ENCODE peak calls at places on chromosomes 12 and 14, in six cellular contexts. H is HepG2, A is H54, Y is suprapubic skin, T is H1, Z is prostate gland. I is an unnamed sample.
A peak's percentile ranks its signal among the peaks of the same experiment; 100 is the strongest.

GRCh38 chr12:15662303-15662980 is 126.7 kb downstream of the EPS8 start:
- DNase-seq in Z (no peak), H (no peak), T (no peak), A (peak; percentile 23), Y (no peak), I (no peak)

GRCh38 chr12:5678186-5678585 is 246.3 kb downstream of the NTF3 start:
- DNase-seq in Y (no peak), Z (no peak), H (no peak), T (no peak), A (no peak), I (no peak)

GRCh38 chr14:80095623-80096022 is 115.7 kb downstream of the DIO2 start:
- DNase-seq in Y (no peak), T (no peak), Z (no peak), A (no peak), H (no peak), I (no peak)

GRCh38 chr14:65478596-65478995 is 66.1 kb downstream of the FUT8 start:
- DNase-seq in A (no peak), Z (no peak), T (no peak), Y (no peak), H (no peak), I (no peak)

GRCh38 chr12:55932546-55932919 is 1.6 kb downstream of the DGKA start:
- DNase-seq in Z (no peak), H (no peak), T (no peak), Y (no peak), A (no peak), I (no peak)

GRCh38 chr12:12582895-12583303 is 20.2 kb upstream of the DUSP16 start:
- DNase-seq in Y (no peak), H (peak; percentile 71), Z (no peak), T (no peak), A (no peak), I (no peak)

GRCh38 chr12:104358353-104359003 is 54.9 kb downstream of the EID3 start:
- DNase-seq in A (no peak), T (peak; percentile 74), Z (peak; percentile 55), H (peak; percentile 41), Y (no peak), I (no peak)

GRCh38 chr14:43803076-43803689 is 703.9 kb downstream of the FSCB start:
- DNase-seq in T (no peak), Z (no peak), Y (no peak), H (no peak), A (no peak), I (no peak)

GRCh38 chr14:50045039-50045711 is 71.2 kb downstream of the VCPKMT start:
- DNase-seq in T (no peak), H (peak; percentile 82), Z (peak; percentile 65), A (no peak), Y (no peak), I (peak; percentile 32)

GRCh38 chr12:52050771-52051541 is at the start of gene NR4A1:
- DNase-seq in A (peak; percentile 84), Y (peak; percentile 99), T (peak; percentile 87), H (peak; percentile 85), Z (peak; percentile 99), I (peak; percentile 82)

GRCh38 chr12:15001733-15002471 is 29.1 kb downstream of the PDE6H start:
- DNase-seq in T (peak; percentile 54), Y (no peak), Z (peak; percentile 55), A (no peak), H (peak; percentile 6), I (no peak)

GRCh38 chr14:102183922-102184677 is 44.4 kb downstream of the WDR20 start:
- DNase-seq in A (no peak), T (no peak), H (no peak), Y (no peak), Z (no peak), I (no peak)

GRCh38 chr12:22935090-22935489 is 310.1 kb downstream of the ETNK1 start:
- DNase-seq in H (no peak), Y (no peak), T (no peak), A (no peak), Z (no peak), I (no peak)

GRCh38 chr14:104368751-104369100 is 210.8 kb upstream of the C14orf180 start:
- DNase-seq in H (no peak), Z (no peak), A (no peak), T (no peak), Y (no peak), I (no peak)

GRCh38 chr12:90331262-90331661 is 622.6 kb upstream of the ATP2B1 start:
- DNase-seq in Y (no peak), T (no peak), A (no peak), Z (no peak), H (no peak), I (no peak)

GRCh38 chr14:43204816-43205215 is 1302.3 kb downstream of the FSCB start:
- DNase-seq in Y (no peak), T (no peak), A (no peak), H (no peak), Z (no peak), I (no peak)

GRCh38 chr14:96249016-96249415 is 7.0 kb upstream of the BDKRB1 start:
- DNase-seq in H (no peak), T (no peak), Y (no peak), A (no peak), Z (no peak), I (no peak)

GRCh38 chr12:2267624-2268477 is 215.1 kb downstream of the CACNA1C start:
- DNase-seq in Z (no peak), Y (no peak), T (no peak), H (no peak), A (peak; percentile 63), I (no peak)

GRCh38 chr12:79098530-79098929 is 234.0 kb downstream of the SYT1 start:
- DNase-seq in H (no peak), T (no peak), Y (no peak), A (no peak), Z (no peak), I (no peak)

GRCh38 chr14:20667957-20668356 is 16.4 kb upstream of the RNASE4 start:
- DNase-seq in Z (no peak), A (no peak), T (no peak), Y (no peak), H (no peak), I (no peak)

GRCh38 chr12:67469666-67470065 is 178.9 kb upstream of the DYRK2 start:
- DNase-seq in T (no peak), Y (no peak), A (no peak), H (no peak), Z (no peak), I (no peak)

GRCh38 chr14:95185033-95185432 is 27.7 kb upstream of the DICER1 start:
- DNase-seq in T (no peak), Z (no peak), Y (no peak), A (no peak), H (no peak), I (no peak)

GRCh38 chr14:95183532-95184412 is 26.4 kb upstream of the DICER1 start:
- DNase-seq in H (no peak), T (no peak), A (no peak), Y (no peak), Z (no peak), I (no peak)

GRCh38 chr14:95183082-95183481 is 25.8 kb upstream of the DICER1 start:
- DNase-seq in H (no peak), T (no peak), Z (no peak), Y (no peak), A (no peak), I (no peak)

GRCh38 chr14:95184413-95184790 is 27.1 kb upstream of the DICER1 start:
- DNase-seq in H (no peak), A (no peak), Z (no peak), T (no peak), Y (no peak), I (no peak)

GRCh38 chr14:95185452-95186392 is 28.4 kb upstream of the DICER1 start:
- DNase-seq in Y (no peak), Z (no peak), H (no peak), T (no peak), A (no peak), I (no peak)
- TF ChIP-seq POLR2A in Y (no peak), Z (no peak), H (no peak), T (no peak), A (no peak), I (no peak)

DNA sequence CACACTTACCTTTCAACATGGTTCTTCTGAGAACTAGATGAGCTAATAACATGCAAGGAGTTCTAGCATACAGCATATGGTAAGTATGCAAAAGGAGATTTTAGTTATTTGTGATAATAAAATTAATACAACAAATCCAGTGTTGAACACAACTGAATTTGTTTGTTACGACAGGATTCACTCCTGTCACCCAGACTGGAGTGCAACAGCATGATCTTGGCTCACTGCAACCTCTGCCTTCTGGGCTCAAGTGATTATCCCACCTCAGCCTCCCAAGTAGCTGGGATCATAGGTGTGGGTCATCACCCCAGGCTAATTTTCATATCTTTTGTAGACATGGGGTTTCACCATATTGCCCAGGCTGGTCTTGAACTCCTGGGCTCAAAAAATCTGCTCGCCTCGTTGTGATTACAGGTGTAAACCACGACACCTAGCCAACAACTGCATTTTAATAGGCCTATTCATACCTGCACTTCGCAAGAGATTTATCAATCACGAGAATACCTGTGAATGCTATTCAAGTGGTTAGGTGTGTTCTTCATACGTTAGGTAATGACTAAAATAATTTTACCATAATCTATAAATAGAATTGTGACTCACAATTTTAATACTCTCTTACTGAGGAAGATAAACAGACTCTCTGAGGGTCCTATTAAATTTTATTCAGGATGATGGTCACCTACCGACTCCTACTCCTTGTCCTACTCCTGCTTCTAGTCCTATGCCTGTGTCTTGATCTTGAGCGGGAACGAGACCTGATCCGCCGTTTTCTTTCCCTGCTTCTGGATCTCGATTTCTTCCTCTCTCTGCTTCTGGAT is 10.0 kb downstream of the RSRC2 start:
- DNase-seq in H (no peak), Y (no peak), T (no peak), Z (no peak), A (no peak), I (no peak)
- TF ChIP-seq POLR2A in H (peak; percentile 30), Y (no peak), T (no peak), Z (no peak), A (no peak), I (no peak)

GRCh38 chr12:569803-570236 is 93.4 kb downstream of the NINJ2 start:
- DNase-seq in Y (peak; percentile 95), A (peak; percentile 89), H (peak; percentile 66), Z (peak; percentile 77), T (peak; percentile 95), I (no peak)
- TF ChIP-seq POLR2A in Y (no peak), A (peak; percentile 18), H (no peak), Z (peak; percentile 11), T (no peak), I (no peak)

DNA sequence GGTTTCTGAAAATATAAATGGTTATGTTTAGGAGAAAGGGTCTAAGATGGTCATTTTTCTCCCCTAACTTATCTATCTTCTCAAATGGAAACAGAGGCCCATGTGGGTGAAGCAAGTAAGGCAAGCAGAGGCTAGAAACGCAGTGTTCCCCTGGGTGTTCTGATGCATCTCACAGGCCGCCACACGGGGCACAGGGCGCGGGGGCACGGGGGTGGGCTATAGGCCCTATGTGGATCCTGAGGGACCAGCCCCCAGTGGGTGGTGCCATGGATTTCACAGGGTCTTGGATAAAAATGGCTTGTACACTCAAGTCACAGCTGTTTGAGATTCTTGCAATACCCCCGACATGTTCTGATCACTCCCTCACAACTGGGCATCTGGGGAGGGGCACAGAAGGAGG is 17.7 kb downstream of the ACTN1 start:
- DNase-seq in T (no peak), A (no peak), Z (no peak), H (no peak), Y (no peak), I (no peak)
- TF ChIP-seq POLR2A in T (no peak), A (no peak), Z (no peak), H (no peak), Y (no peak), I (no peak)

I was measured in esophagus squamous epithelium.